ENCODE peak calls at places on chromosomes 5 and 9, in six cellular contexts. Q, L, J, Y, I and O are unnamed samples.
A peak's percentile ranks its signal among the peaks of the same experiment; 100 is the strongest.

GRCh38 chr9:128422783-128423150 is 2.1 kb downstream of the CERCAM start:
- DNase-seq in Q (no peak), L (no peak), J (no peak), Y (no peak), I (no peak), O (no peak)

GRCh38 chr5:573206-573605 is 38.9 kb upstream of the CEP72 start:
- DNase-seq in Q (no peak), L (no peak), J (no peak), Y (no peak), I (no peak), O (no peak)

GRCh38 chr5:62790348-62790747 is 211.7 kb downstream of the LRRC70 start:
- DNase-seq in Q (no peak), L (no peak), J (no peak), Y (no peak), I (no peak), O (no peak)

GRCh38 chr9:129888085-129888808 is 53.0 kb downstream of the USP20 start:
- DNase-seq in Q (no peak), L (no peak), J (no peak), Y (no peak), I (no peak), O (no peak)

GRCh38 chr5:67404261-67405100 is 207.9 kb upstream of the CD180 start:
- DNase-seq in Q (no peak), L (no peak), J (peak; percentile 43), Y (no peak), I (peak; percentile 82), O (no peak)

GRCh38 chr5:174045470-174046025 is at the start of gene NSG2:
- DNase-seq in Q (peak; percentile 94), L (peak; percentile 87), J (peak; percentile 23), Y (peak; percentile 93), I (peak; percentile 91), O (peak; percentile 83)

GRCh38 chr9:32742296-32742695 is 41.0 kb upstream of the TMEM215 start:
- DNase-seq in Q (no peak), L (peak; percentile 15), J (no peak), Y (no peak), I (peak; percentile 15), O (no peak)

GRCh38 chr5:21680196-21680595 is 1172.9 kb downstream of the CDH12 start:
- DNase-seq in Q (no peak), L (peak; percentile 86), J (no peak), Y (no peak), I (peak; percentile 88), O (no peak)

GRCh38 chr5:10445352-10445751 is 3.7 kb downstream of the ROPN1L start:
- DNase-seq in Q (no peak), L (no peak), J (no peak), Y (no peak), I (no peak), O (no peak)
- TF ChIP-seq CTCF in Q (no peak), L (no peak), J (no peak), Y (no peak), I (no peak), O (no peak)

GRCh38 chr5:140301136-140301535 is 1.8 kb downstream of the PFDN1 start:
- DNase-seq in Q (no peak), L (no peak), J (no peak), Y (no peak), I (no peak), O (no peak)
- TF ChIP-seq CTCF in Q (no peak), L (no peak), J (no peak), Y (no peak), I (no peak), O (no peak)

DNA sequence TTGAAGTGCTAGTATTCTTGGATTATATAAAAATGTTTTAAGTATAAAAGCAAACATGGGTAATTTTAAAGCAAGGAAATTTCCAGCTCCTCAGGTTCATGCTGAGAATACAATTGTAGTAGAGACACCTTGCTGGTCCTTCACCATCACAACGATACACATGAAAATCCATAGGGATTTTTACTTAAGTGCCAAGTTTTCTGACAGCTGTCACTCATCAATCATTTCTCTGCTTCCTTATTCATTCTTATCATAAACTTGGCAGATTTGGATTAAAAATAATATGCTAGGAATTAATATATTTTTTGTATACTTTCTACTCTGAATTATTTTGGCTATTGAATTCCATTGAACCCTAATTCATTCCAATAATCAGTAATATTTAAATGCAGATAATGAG is 167.9 kb upstream of the PTGER4 start:
- DNase-seq in Q (no peak), L (no peak), J (no peak), Y (no peak), I (no peak), O (no peak)
- TF ChIP-seq CTCF in Q (no peak), L (no peak), J (no peak), Y (no peak), I (no peak), O (no peak)

DNA sequence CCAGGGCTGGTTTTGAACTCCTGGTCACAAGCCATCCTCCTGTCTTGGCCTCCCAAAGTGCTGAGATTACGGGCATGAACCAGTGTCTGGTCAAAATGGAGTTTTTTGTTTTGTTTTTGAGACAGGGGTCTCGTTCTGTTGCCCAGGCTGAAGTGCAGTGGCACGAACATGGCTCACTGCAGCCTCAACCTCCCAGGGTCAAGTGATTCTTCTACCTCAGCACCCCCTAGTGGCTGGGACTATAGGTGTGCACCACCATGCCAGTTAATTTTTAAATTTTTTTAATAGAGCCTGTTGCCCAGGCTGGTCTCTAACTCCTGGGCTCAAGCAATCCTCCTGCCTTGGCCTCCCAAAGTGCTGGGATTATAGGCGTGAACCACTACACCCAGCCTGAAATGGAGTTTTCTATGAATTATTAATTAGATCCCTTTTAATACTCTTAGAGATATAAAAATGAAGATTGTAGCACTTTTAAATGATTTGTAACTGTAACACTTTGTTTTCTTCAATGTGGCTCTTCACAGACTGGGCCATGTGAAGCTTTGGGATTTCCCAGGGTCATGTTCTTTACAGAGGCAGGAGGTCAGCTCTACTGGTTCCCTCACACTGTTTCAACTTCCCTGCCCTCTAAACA is 32.6 kb upstream of the SPARC start:
- DNase-seq in Q (peak; percentile 43), L (peak; percentile 51), J (peak; percentile 57), Y (peak; percentile 51), I (no peak), O (peak; percentile 17)
- TF ChIP-seq CTCF in Q (peak; percentile 63), L (peak; percentile 64), J (peak; percentile 94), Y (peak; percentile 86), I (peak; percentile 53), O (peak; percentile 58)

GRCh38 chr5:137858223-137858916 is 9.3 kb upstream of the MYOT start:
- DNase-seq in Q (no peak), L (no peak), J (no peak), Y (no peak), I (no peak), O (no peak)
- TF ChIP-seq CTCF in Q (no peak), L (no peak), J (no peak), Y (no peak), I (no peak), O (no peak)

GRCh38 chr5:33303696-33304095 is 137.1 kb upstream of the TARS1 start:
- DNase-seq in Q (no peak), L (no peak), J (no peak), Y (no peak), I (no peak), O (no peak)

GRCh38 chr5:33305530-33305929 is 135.2 kb upstream of the TARS1 start:
- DNase-seq in Q (no peak), L (no peak), J (no peak), Y (no peak), I (no peak), O (no peak)

GRCh38 chr5:33297760-33298216 is 143.0 kb upstream of the TARS1 start:
- DNase-seq in Q (peak; percentile 20), L (peak; percentile 17), J (no peak), Y (peak; percentile 8), I (no peak), O (no peak)

GRCh38 chr5:33299621-33300208 is 141.1 kb upstream of the TARS1 start:
- DNase-seq in Q (no peak), L (peak; percentile 79), J (peak; percentile 69), Y (peak; percentile 9), I (peak; percentile 79), O (no peak)

GRCh38 chr5:33300209-33300742 is 140.5 kb upstream of the TARS1 start:
- DNase-seq in Q (no peak), L (no peak), J (no peak), Y (no peak), I (no peak), O (no peak)
- TF ChIP-seq CTCF in Q (no peak), L (no peak), J (peak; percentile 55), Y (no peak), I (no peak), O (no peak)

GRCh38 chr9:10226996-10227395 is 385.8 kb downstream of the PTPRD start:
- DNase-seq in Q (no peak), L (no peak), J (no peak), Y (no peak), I (no peak), O (no peak)

GRCh38 chr9:10238087-10238486 is 374.7 kb downstream of the PTPRD start:
- DNase-seq in Q (no peak), L (no peak), J (no peak), Y (no peak), I (no peak), O (no peak)

GRCh38 chr9:10230512-10230911 is 382.3 kb downstream of the PTPRD start:
- DNase-seq in Q (no peak), L (no peak), J (no peak), Y (no peak), I (no peak), O (no peak)

GRCh38 chr9:10228082-10228481 is 384.7 kb downstream of the PTPRD start:
- DNase-seq in Q (no peak), L (no peak), J (no peak), Y (no peak), I (no peak), O (no peak)

DNA sequence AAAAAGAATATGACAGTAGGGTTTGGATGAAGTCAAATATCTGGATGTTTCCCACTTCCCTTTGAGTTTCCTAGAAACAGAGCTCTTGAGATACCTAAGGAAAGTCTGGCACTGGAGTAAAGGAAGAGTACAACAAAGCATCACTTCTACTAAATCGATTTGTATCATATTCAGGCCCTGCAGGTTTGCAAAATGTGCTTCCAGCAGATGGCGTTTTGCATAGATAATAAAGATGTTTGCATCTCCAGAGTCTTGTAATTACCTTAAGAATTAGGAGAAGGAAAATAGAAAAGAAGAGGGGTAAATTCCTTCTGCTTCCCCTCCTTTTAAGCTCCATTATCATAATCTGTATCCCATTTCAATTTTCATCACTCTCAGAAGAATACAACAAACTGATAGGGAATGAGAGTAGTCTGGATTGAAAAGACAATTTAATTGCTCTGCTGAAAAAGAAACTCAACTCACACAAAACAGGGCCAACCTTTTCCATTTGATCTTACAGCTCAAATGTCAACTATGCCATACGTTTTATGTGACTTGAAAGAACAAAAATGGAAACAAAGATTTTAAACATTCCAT is 380.4 kb downstream of the PTPRD start:
- DNase-seq in Q (no peak), L (peak; percentile 18), J (no peak), Y (no peak), I (peak; percentile 9), O (no peak)
- TF ChIP-seq CTCF in Q (no peak), L (peak; percentile 49), J (peak; percentile 55), Y (no peak), I (peak; percentile 48), O (peak; percentile 42)